ENCODE peak calls at places on chromosomes 7 and 10, in four cellular contexts. Z, K, M and J are unnamed samples.

GRCh38 chr7:132066776-132067175 is 509.5 kb downstream of the PLXNA4 start:
- DNase-seq in K (no peak), M (peak; percentile 28), Z (no peak), J (no peak)

GRCh38 chr7:46759711-46760480 is 822.0 kb downstream of the TNS3 start:
- DNase-seq in Z (peak; percentile 46), K (no peak), M (no peak), J (no peak)

GRCh38 chr10:32938554-32939061 is 19.4 kb downstream of the ITGB1 start:
- DNase-seq in K (peak; percentile 73), Z (peak; percentile 37), M (peak; percentile 60), J (no peak)

GRCh38 chr7:135757719-135758411 is 9.3 kb upstream of the FAM180A start:
- DNase-seq in K (no peak), Z (peak; percentile 33), M (no peak), J (no peak)

GRCh38 chr10:97633921-97634320 is 621 bp upstream of the MORN4 start:
- DNase-seq in M (peak; percentile 25), Z (no peak), K (no peak), J (no peak)

GRCh38 chr7:151060416-151061234 is 1.2 kb downstream of the SLC4A2 start:
- DNase-seq in K (no peak), Z (peak; percentile 35), M (peak; percentile 72), J (peak; percentile 56)

GRCh38 chr10:33900591-33900990 is 566.1 kb upstream of the NRP1 start:
- DNase-seq in Z (peak; percentile 32), M (no peak), K (no peak), J (no peak)

GRCh38 chr7:158973440-158973839 is 117.1 kb downstream of the DYNC2I1 start:
- DNase-seq in M (no peak), K (peak; percentile 77), Z (no peak), J (peak; percentile 60)

GRCh38 chr10:86899670-86900276 is 57.6 kb downstream of the MMRN2 start:
- DNase-seq in K (peak; percentile 57), Z (peak; percentile 44), M (peak; percentile 84), J (peak; percentile 48)

GRCh38 chr7:91609525-91609924 is 271.0 kb downstream of the MTERF1 start:
- DNase-seq in Z (no peak), M (no peak), K (no peak), J (no peak)

GRCh38 chr7:121420976-121421375 is 24.9 kb upstream of the FAM3C start:
- DNase-seq in Z (peak; percentile 73), K (no peak), M (peak; percentile 38), J (no peak)

GRCh38 chr10:84097787-84098353 is 41.4 kb upstream of the GHITM start:
- DNase-seq in Z (no peak), M (no peak), K (no peak), J (no peak)

GRCh38 chr7:121097577-121097976 is 109.1 kb downstream of the CPED1 start:
- DNase-seq in M (no peak), Z (no peak), K (no peak), J (no peak)

GRCh38 chr7:38367301-38367700 is 93.9 kb upstream of the TARP start:
- DNase-seq in K (no peak), M (no peak), Z (no peak), J (no peak)

GRCh38 chr7:129103561-129104324 is 40.8 kb upstream of the TSPAN33 start:
- DNase-seq in K (no peak), Z (no peak), M (no peak), J (no peak)

GRCh38 chr10:127977368-127978009 is 70.6 kb downstream of the PTPRE start:
- DNase-seq in Z (peak; percentile 81), M (peak; percentile 49), K (no peak), J (no peak)

GRCh38 chr7:106041140-106041717 is 70.9 kb downstream of the SYPL1 start:
- DNase-seq in K (peak; percentile 74), M (no peak), Z (peak; percentile 34), J (peak; percentile 52)

GRCh38 chr7:83410989-83411591 is 237.8 kb downstream of the SEMA3E start:
- DNase-seq in Z (peak; percentile 9), M (no peak), K (no peak), J (peak; percentile 6)

GRCh38 chr7:7989985-7990761 is 21.6 kb downstream of the GLCCI1 start:
- DNase-seq in M (no peak), K (no peak), Z (no peak), J (no peak)
- TF ChIP-seq CTCF in M (no peak), K (no peak), Z (no peak), J (no peak)

GRCh38 chr7:50787825-50788224 is 5.1 kb upstream of the GRB10 start:
- DNase-seq in Z (no peak), K (no peak), M (no peak), J (no peak)
- TF ChIP-seq CTCF in Z (no peak), K (no peak), M (no peak), J (no peak)

DNA sequence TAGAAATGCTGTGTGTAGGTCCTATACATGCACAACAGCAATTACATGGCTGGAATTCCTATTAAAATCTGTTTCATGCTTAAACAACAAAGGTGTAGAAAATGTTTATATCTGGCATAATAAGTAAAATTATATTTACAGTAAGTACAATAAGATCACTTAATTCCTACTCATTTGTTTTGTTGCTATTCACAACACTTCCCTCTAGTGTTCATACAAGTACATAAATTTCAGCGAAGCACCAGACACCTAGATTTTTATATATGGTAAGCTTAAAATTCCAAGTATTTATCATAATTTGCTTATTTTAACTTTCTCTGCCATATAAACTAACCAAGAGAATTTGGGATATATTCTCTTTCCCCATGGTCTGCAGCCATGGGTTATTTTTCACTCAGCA is 51.8 kb upstream of the ANK3 start:
- DNase-seq in Z (no peak), M (no peak), K (no peak), J (no peak)
- TF ChIP-seq CTCF in Z (peak; percentile 21), M (no peak), K (no peak), J (no peak)

GRCh38 chr7:14697684-14698083 is 204.9 kb downstream of the DGKB start:
- DNase-seq in M (no peak), K (no peak), Z (no peak), J (no peak)

DNA sequence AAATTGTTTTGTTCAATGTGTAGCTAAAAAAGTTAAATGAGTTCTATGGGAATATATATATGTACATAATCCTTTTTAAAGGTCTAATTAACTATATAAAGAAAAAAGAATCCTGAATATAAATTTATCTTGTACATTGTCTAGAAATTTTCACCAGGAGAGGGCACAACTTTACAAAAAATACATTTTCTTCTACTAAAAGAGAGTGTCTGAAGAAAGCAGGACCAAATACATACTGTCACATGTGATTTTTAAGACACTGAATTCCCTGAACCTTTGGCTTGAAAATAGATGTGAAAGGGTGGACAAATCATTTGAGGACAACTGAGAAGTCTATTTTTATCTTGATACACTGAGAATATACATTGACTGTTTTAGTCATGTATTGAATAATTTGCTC is 204.3 kb downstream of the DGKB start:
- DNase-seq in Z (no peak), K (no peak), M (no peak), J (no peak)
- TF ChIP-seq CTCF in Z (no peak), K (peak; percentile 12), M (no peak), J (no peak)

GRCh38 chr10:13848530-13849425 is 262.0 kb downstream of the PRPF18 start:
- DNase-seq in K (peak; percentile 35), Z (no peak), M (no peak), J (no peak)

GRCh38 chr10:13842119-13842518 is 255.4 kb downstream of the PRPF18 start:
- DNase-seq in M (no peak), K (no peak), Z (no peak), J (no peak)

GRCh38 chr10:13847201-13847631 is 260.5 kb downstream of the PRPF18 start:
- DNase-seq in Z (no peak), M (no peak), K (no peak), J (no peak)

GRCh38 chr10:13845897-13846296 is 259.1 kb downstream of the PRPF18 start:
- DNase-seq in K (no peak), Z (no peak), M (no peak), J (no peak)

DNA sequence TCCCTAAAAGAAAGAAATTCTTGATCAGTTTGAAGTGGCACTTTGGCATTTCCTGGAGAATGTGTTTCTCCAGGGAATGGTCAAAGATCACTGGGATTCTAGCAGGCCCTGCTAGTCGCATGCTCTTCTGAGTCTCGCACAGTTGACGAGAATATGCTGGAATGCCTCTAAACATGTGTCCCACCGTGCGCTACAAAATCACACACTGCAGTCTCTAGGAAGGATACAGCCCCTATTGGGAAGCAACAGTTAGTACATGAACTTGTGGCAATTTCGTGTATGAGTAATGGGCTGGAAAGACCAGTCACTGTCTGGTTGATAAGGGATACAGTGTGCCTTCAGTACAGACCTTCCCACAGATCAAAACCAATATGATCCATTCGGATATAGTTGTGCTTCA is 257.9 kb downstream of the PRPF18 start:
- DNase-seq in K (no peak), Z (no peak), M (no peak), J (no peak)
- TF ChIP-seq CTCF in K (no peak), Z (no peak), M (no peak), J (no peak)

GRCh38 chr7:28939844-28940243 is 18.3 kb downstream of the TRIL start:
- DNase-seq in Z (no peak), M (no peak), K (no peak), J (no peak)

GRCh38 chr7:28933874-28934265 is 24.3 kb downstream of the TRIL start:
- DNase-seq in M (no peak), K (no peak), Z (no peak), J (no peak)

GRCh38 chr7:28937593-28937992 is 20.5 kb downstream of the TRIL start:
- DNase-seq in Z (no peak), M (no peak), K (no peak), J (no peak)

GRCh38 chr7:28939367-28939766 is 18.8 kb downstream of the TRIL start:
- DNase-seq in M (no peak), Z (no peak), K (no peak), J (no peak)

DNA sequence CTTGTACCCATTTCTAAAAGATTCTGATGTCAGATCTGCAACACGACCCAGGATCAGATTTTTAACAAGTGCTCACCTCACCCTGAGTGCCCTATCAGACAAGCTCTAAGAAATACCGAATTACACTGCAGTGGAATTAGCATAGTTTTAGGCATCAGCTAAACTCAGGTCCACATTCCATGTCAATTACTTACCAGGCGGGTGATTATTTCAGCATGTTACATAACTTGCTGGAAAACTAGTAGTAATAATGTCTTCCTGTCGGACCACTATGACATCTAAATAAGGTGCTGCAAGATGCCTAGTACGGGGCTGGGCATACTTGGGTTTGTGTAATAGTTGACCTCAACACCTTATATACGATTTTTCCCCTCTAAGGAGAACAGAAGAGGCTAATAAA is 21.0 kb downstream of the TRIL start:
- DNase-seq in M (no peak), K (no peak), Z (no peak), J (no peak)
- TF ChIP-seq CTCF in M (no peak), K (no peak), Z (no peak), J (no peak)